ENCODE peak calls at places on chromosomes 2 and 18, in seven cellular contexts. W is adrenal gland, T is astrocyte, E is mesenchymal stem cell, D is cardiac muscle cell, B is fibroblast of mammary gland, Q is hepatocyte. V is an unnamed sample.

GRCh38 chr2:201880620-201881381 is 74.5 kb downstream of the CDK15 start:
- DNase-seq in T (peak; percentile 61), D (peak; percentile 30), B (peak; percentile 73), Q (peak; percentile 35), W (peak; percentile 9), E (peak; percentile 61), V (peak; percentile 67)

GRCh38 chr18:78582131-78582789 is 397.4 kb upstream of the SALL3 start:
- DNase-seq in W (no peak), D (no peak), Q (no peak), B (no peak), E (no peak), T (no peak), V (no peak)

GRCh38 chr2:13745324-13745723 is 887.2 kb upstream of the LRATD1 start:
- DNase-seq in B (no peak), E (no peak), W (no peak), Q (peak; percentile 36), T (no peak), D (no peak), V (no peak)

GRCh38 chr2:179139506-179139905 is 89.6 kb upstream of the CCDC141 start:
- DNase-seq in D (no peak), W (no peak), T (no peak), Q (no peak), E (no peak), B (peak; percentile 20), V (no peak)

GRCh38 chr2:150480241-150480640 is 7.2 kb downstream of the RND3 start:
- DNase-seq in T (peak; percentile 85), W (no peak), Q (no peak), E (peak; percentile 59), D (no peak), B (peak; percentile 87), V (peak; percentile 91)

GRCh38 chr2:98308532-98308931 is 37.7 kb upstream of the CNGA3 start:
- DNase-seq in Q (no peak), D (no peak), E (no peak), B (no peak), W (no peak), T (no peak), V (no peak)

GRCh38 chr2:121256720-121257475 is 28.1 kb downstream of the TFCP2L1 start:
- DNase-seq in D (no peak), B (no peak), T (no peak), Q (peak; percentile 5), W (no peak), E (no peak), V (no peak)

GRCh38 chr2:118969734-118970395 is 27.9 kb downstream of the MARCO start:
- DNase-seq in E (no peak), D (no peak), Q (no peak), B (no peak), W (no peak), T (no peak), V (peak; percentile 8)

GRCh38 chr2:88697361-88698026 is 6.0 kb downstream of the RPIA start:
- DNase-seq in W (no peak), D (no peak), E (no peak), Q (no peak), B (no peak), T (no peak), V (no peak)

GRCh38 chr2:120765031-120765910 is 29.6 kb downstream of the GLI2 start:
- DNase-seq in W (peak; percentile 5), E (peak; percentile 70), B (peak; percentile 37), T (peak; percentile 52), Q (no peak), D (peak; percentile 84), V (no peak)

GRCh38 chr18:62868645-62869044 is 153.3 kb downstream of the PHLPP1 start:
- DNase-seq in T (no peak), E (no peak), D (no peak), Q (no peak), B (no peak), W (no peak), V (no peak)

GRCh38 chr18:62867521-62867920 is 152.2 kb downstream of the PHLPP1 start:
- DNase-seq in D (peak; percentile 15), B (no peak), W (no peak), Q (no peak), T (peak; percentile 32), E (no peak), V (no peak)

GRCh38 chr18:62862451-62862850 is 147.1 kb downstream of the PHLPP1 start:
- DNase-seq in Q (no peak), E (no peak), B (no peak), D (no peak), T (peak; percentile 40), W (no peak), V (no peak)

GRCh38 chr18:62863629-62864028 is 148.3 kb downstream of the PHLPP1 start:
- DNase-seq in Q (no peak), E (peak; percentile 17), B (peak; percentile 82), W (peak; percentile 58), D (no peak), T (peak; percentile 61), V (peak; percentile 37)

DNA sequence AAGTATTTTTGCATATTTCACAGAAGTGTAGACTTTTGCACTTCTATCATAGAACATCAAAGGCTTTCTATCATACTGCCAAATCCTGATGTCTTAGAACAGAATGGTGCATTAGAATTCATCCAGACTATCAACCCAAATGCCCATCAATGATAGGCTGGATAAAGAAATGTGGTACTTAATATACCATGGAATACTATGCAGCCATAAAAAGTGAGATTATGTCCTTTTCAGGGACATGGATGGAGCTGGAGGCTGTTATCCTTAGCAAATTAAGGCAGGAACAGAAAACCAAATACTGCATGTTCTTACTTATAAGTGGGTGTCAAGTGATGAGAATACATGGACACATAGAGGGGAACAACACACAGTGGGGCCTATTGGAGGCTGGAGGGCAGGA is 150.2 kb downstream of the PHLPP1 start:
- DNase-seq in T (no peak), W (no peak), B (no peak), D (no peak), Q (no peak), E (no peak), V (no peak)
- H3K4me3 ChIP-seq in T (no peak overlapping the region), W (no peak overlapping the region), B (no peak overlapping the region), D (no peak overlapping the region), Q (no peak overlapping the region), E (no peak overlapping the region), V (no peak overlapping the region)

GRCh38 chr2:96144481-96145027 is 686 bp downstream of the DUSP2 start:
- DNase-seq in D (no peak), Q (no peak), E (no peak), T (no peak), W (peak; percentile 36), B (no peak), V (no peak)
- H3K4me3 ChIP-seq in D (peak overlapping the region; percentile 32), Q (peak overlapping the region; percentile 60), E (peak overlapping the region; percentile 74), T (peak overlapping the region; percentile 55), W (no peak overlapping the region), B (peak overlapping the region; percentile 25), V (peak overlapping the region; percentile 54)

DNA sequence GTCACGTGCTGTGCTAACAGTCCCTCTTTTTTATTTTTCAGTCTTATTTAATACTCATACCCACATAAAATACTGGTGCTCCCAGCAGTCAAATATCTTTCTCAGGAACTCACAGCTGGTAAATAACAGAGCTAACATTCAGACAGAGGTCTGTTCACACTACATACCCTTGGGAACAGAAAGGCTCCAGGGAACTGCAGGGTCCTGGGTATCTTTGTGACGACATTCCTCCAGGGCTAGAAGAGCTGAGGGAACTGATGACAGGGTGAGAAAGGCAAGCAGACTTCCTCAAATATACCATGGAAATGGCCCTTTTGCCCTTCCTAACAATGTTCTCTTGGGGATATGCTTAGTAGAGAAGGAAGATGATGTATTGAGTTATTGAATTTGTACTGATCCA is 19.3 kb downstream of the PDE6D start:
- DNase-seq in Q (no peak), D (peak; percentile 38), E (no peak), B (no peak), W (no peak), T (no peak), V (no peak)
- H3K4me3 ChIP-seq in Q (no peak overlapping the region), D (no peak overlapping the region), E (no peak overlapping the region), B (no peak overlapping the region), W (no peak overlapping the region), T (no peak overlapping the region), V (no peak overlapping the region)

GRCh38 chr2:224751996-224752698 is 36.0 kb upstream of the CCDC195 start:
- DNase-seq in E (no peak), Q (no peak), D (no peak), T (no peak), W (no peak), B (no peak), V (no peak)

GRCh38 chr2:224754129-224754528 is 38.0 kb upstream of the CCDC195 start:
- DNase-seq in B (peak; percentile 95), E (no peak), T (peak; percentile 48), Q (no peak), W (no peak), D (peak; percentile 81), V (peak; percentile 92)

DNA sequence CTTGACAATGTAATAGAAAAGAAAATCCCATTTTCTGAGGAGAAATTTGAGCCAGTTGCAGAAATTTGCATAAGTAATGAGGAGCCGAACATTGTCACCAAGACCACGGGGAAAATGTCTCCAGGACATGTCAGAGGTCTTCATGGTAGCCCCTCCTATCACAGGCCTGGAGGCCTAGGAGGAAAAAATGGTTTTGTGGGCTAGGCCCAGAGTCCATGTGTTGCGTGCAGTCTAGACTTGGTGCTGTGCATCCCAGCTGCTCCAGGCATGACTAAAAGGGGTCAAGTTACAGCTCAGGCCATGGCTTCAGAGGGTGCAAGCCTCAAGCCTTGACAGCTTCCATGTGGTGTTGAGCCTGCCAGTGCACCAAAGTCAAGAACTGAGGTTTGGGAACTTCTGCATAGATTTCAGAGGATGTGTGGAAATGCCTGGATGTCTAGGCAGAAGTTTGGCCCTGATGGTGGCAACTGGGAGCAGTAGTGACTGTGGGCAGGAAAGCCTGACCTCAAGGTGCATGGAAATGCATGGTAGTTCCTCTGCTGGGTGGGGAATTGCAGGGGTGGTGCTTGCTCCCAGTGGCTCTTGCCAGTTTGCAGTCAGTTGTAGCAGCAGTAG is 41.9 kb upstream of the CCDC195 start:
- DNase-seq in Q (no peak), W (no peak), B (no peak), D (no peak), E (no peak), T (no peak), V (no peak)
- H3K4me3 ChIP-seq in Q (no peak overlapping the region), W (no peak overlapping the region), B (no peak overlapping the region), D (no peak overlapping the region), E (peak overlapping the region; percentile 12), T (no peak overlapping the region), V (no peak overlapping the region)

GRCh38 chr2:3349211-3349693 is 28.4 kb downstream of the EIPR1 start:
- DNase-seq in W (no peak), T (peak; percentile 53), Q (no peak), B (peak; percentile 49), D (peak; percentile 32), E (no peak), V (peak; percentile 9)
- H3K4me3 ChIP-seq in W (no peak overlapping the region), T (no peak overlapping the region), Q (no peak overlapping the region), B (no peak overlapping the region), D (no peak overlapping the region), E (peak overlapping the region; percentile 37), V (no peak overlapping the region)

DNA sequence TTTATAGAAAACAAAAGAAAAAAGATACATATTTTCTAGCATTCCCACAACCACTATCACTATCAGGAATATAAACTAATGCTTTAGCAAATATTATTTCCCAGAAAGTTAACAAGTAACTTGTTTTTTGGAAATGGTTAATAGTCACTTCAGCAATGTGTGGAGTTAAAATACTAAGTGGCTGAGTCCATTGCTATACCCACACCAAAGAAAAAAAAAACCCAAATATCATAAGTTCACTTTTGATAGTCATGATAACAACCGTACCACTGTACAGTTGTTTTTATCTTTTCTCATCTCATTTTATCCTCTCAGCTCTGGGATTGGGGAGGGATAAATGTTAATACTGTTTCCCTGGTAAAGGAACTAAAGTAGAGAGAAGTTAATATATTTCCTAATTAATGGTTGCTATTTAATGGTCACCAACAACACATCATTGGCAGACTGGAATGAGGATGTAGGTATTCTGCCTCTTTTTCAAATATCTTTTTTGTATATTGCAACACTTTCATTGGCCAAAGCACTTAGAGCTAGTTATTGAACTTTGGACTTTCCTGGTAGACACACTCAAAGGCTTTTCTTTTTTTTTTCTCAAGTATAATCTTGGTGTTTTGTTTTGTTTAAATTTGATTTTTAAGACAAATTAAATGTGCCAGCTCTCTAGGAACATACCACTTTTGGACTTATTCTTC is 18.4 kb upstream of the KANSL1L start:
- DNase-seq in W (no peak), B (no peak), E (no peak), Q (no peak), T (no peak), D (no peak), V (no peak)
- H3K4me3 ChIP-seq in W (no peak overlapping the region), B (no peak overlapping the region), E (no peak overlapping the region), Q (no peak overlapping the region), T (no peak overlapping the region), D (no peak overlapping the region), V (no peak overlapping the region)

V was measured in AG10803.